ENCODE peak calls at places on chromosome 1, in four cellular contexts. B, F, R and C are unnamed samples. For H3K27me3, the result is how much of the 10 kb centered on the place peaks cover.

GRCh38 chr1:155962599-155963211 is 15.6 kb downstream of the ARHGEF2 start:
- DNase-seq in B (no peak), F (no peak), R (no peak), C (no peak)

GRCh38 chr1:181119076-181119989 is 30.8 kb downstream of the IER5 start:
- DNase-seq in B (peak), F (no peak), R (no peak), C (peak)

GRCh38 chr1:230109871-230110667 is 43.0 kb downstream of the GALNT2 start:
- DNase-seq in B (no peak), F (peak), R (no peak), C (no peak)

GRCh38 chr1:47235280-47235679 is 3.3 kb upstream of the TAL1 start:
- DNase-seq in B (no peak), F (no peak), R (no peak), C (no peak)

GRCh38 chr1:107228704-107229103 is 87.9 kb downstream of the NTNG1 start:
- DNase-seq in B (peak), F (peak), R (no peak), C (no peak)

GRCh38 chr1:31708324-31708723 is 4.5 kb upstream of the COL16A1 start:
- DNase-seq in B (peak), F (peak), R (no peak), C (no peak)

GRCh38 chr1:201156346-201156745 is 2.1 kb upstream of the TMEM9 start:
- DNase-seq in B (no peak), F (no peak), R (no peak), C (no peak)

GRCh38 chr1:31879981-31880608 is 58.1 kb downstream of the PTP4A2 start:
- DNase-seq in B (no peak), F (no peak), R (no peak), C (peak)

GRCh38 chr1:12230549-12231275 is 882 bp downstream of the VPS13D start:
- DNase-seq in B (peak), F (no peak), R (no peak), C (peak)

GRCh38 chr1:228370941-228371740 is 35.5 kb downstream of the TRIM11 start:
- DNase-seq in B (peak), F (no peak), R (no peak), C (no peak)

GRCh38 chr1:32142446-32143301 is 34.8 kb downstream of the KPNA6 start:
- DNase-seq in B (peak), F (peak), R (no peak), C (peak)

GRCh38 chr1:63329621-63330330 is 7.4 kb downstream of the FOXD3 start:
- DNase-seq in B (no peak), F (no peak), R (no peak), C (no peak)

GRCh38 chr1:32724678-32725594 is 22.4 kb upstream of the SYNC start:
- DNase-seq in B (peak), F (peak), R (no peak), C (peak)

GRCh38 chr1:215776336-215776735 is 209.2 kb downstream of the KCTD3 start:
- DNase-seq in B (no peak), F (no peak), R (no peak), C (peak)

GRCh38 chr1:234188454-234188792 is 184.8 kb upstream of the COA6 start:
- DNase-seq in B (no peak), F (no peak), R (peak), C (peak)

GRCh38 chr1:64754166-64754565 is 9.3 kb downstream of the RAVER2 start:
- DNase-seq in B (no peak), F (no peak), R (no peak), C (peak)

GRCh38 chr1:41192456-41193188 is 49.5 kb downstream of the SCMH1 start:
- DNase-seq in B (peak), F (peak), R (no peak), C (no peak)

GRCh38 chr1:176949033-176949662 is 215.4 kb downstream of the ASTN1 start:
- DNase-seq in B (peak), F (peak), R (peak), C (peak)

GRCh38 chr1:205664399-205665108 is 15.8 kb downstream of the SLC45A3 start:
- DNase-seq in B (peak), F (peak), R (no peak), C (no peak)

GRCh38 chr1:155940993-155941844 is at the start of gene RXFP4:
- DNase-seq in B (no peak), F (no peak), R (no peak), C (no peak)

GRCh38 chr1:196611873-196612272 is 3.6 kb upstream of the KCNT2 start:
- DNase-seq in B (no peak), F (no peak), R (no peak), C (peak)

GRCh38 chr1:34850382-34850781 is 9.2 kb downstream of the SMIM12 start:
- DNase-seq in B (no peak), F (no peak), R (no peak), C (no peak)

GRCh38 chr1:234477373-234478151 is 1.4 kb downstream of the TARBP1 start:
- DNase-seq in B (no peak), F (no peak), R (peak), C (no peak)

GRCh38 chr1:150551784-150552691 is 2.8 kb downstream of the ADAMTSL4 start:
- DNase-seq in B (peak), F (peak), R (no peak), C (peak)
- H3K4ac ChIP-seq in B (peak), F (peak), R (peak), C (no peak)

GRCh38 chr1:178101654-178102053 is 7.8 kb downstream of the RASAL2 start:
- DNase-seq in B (peak), F (peak), R (no peak), C (peak)
- H3K27me3 ChIP-seq in B (under half), F (under half), R (under half), C (under half)

GRCh38 chr1:199173356-199173755 is 534.5 kb downstream of the PTPRC start:
- DNase-seq in B (peak), F (peak), R (no peak), C (no peak)
- H3K4me2 ChIP-seq in B (no peak), F (peak), R (no peak), C (no peak)

GRCh38 chr1:43545321-43545685 is 14.6 kb downstream of the PTPRF start:
- DNase-seq in B (no peak), F (no peak), R (no peak), C (no peak)
- H3K4ac ChIP-seq in B (peak), F (no peak), R (no peak), C (no peak)